ENCODE peak calls at places on chromosomes 3 and 15, in four cellular contexts. L, S, K and G are unnamed samples.

GRCh38 chr3:43290961-43291360 is 4.6 kb downstream of the SNRK start:
- DNase-seq in L (no peak), S (no peak), K (no peak), G (no peak)

GRCh38 chr3:14441240-14441919 is 39.0 kb downstream of the SLC6A6 start:
- DNase-seq in L (no peak), S (no peak), K (no peak), G (no peak)

GRCh38 chr3:48123346-48123745 is 64.9 kb downstream of the CDC25A start:
- DNase-seq in L (no peak), S (no peak), K (no peak), G (no peak)

GRCh38 chr15:63023351-63023945 is 19.1 kb upstream of the TPM1 start:
- DNase-seq in L (no peak), S (no peak), K (no peak), G (no peak)

GRCh38 chr15:101615414-101615985 is 36.7 kb downstream of the TM2D3 start:
- DNase-seq in L (no peak), S (no peak), K (no peak), G (no peak)

GRCh38 chr3:111848246-111848645 is 10.8 kb upstream of the PHLDB2 start:
- DNase-seq in L (no peak), S (no peak), K (no peak), G (no peak)

GRCh38 chr3:123419850-123420292 is 29.0 kb downstream of the ADCY5 start:
- DNase-seq in L (peak; percentile 81), S (no peak), K (no peak), G (peak; percentile 41)

GRCh38 chr15:43912991-43913927 is 86.5 kb downstream of the WDR76 start:
- DNase-seq in L (peak; percentile 55), S (no peak), K (peak; percentile 90), G (peak; percentile 53)

GRCh38 chr3:170222647-170223541 is 670 bp downstream of the PRKCI start:
- DNase-seq in L (peak; percentile 39), S (peak; percentile 63), K (no peak), G (peak; percentile 5)